ENCODE peak calls at places on chromosomes 11 and 22, in six cellular contexts. One of them, this sample, is unnamed.

GRCh38 chr11:32140121-32140520 is 49.2 kb downstream of the RCN1 start:
- DNase-seq in A172: no peak
- DNase-seq in heart right ventricle: no peak
- DNase-seq in non-pigmented ciliary epithelial cell: no peak
- DNase-seq in skeletal muscle cell: no peak
- DNase-seq in anterior cingulate cortex: no peak
- DNase-seq in this sample: no peak

GRCh38 chr11:111561801-111562325 is 21.3 kb downstream of the LAYN start:
- DNase-seq in A172: peak
- DNase-seq in heart right ventricle: no peak
- DNase-seq in non-pigmented ciliary epithelial cell: peak
- DNase-seq in skeletal muscle cell: peak
- DNase-seq in anterior cingulate cortex: no peak
- DNase-seq in this sample: peak

GRCh38 chr22:33823552-33823951 is 96.7 kb downstream of the LARGE1 start:
- DNase-seq in A172: peak
- DNase-seq in heart right ventricle: peak
- DNase-seq in non-pigmented ciliary epithelial cell: no peak
- DNase-seq in skeletal muscle cell: no peak
- DNase-seq in anterior cingulate cortex: no peak
- DNase-seq in this sample: no peak

GRCh38 chr11:64323373-64323772 is 5.5 kb downstream of the PRDX5 start:
- DNase-seq in A172: no peak
- DNase-seq in heart right ventricle: no peak
- DNase-seq in non-pigmented ciliary epithelial cell: no peak
- DNase-seq in skeletal muscle cell: no peak
- DNase-seq in anterior cingulate cortex: no peak
- DNase-seq in this sample: no peak

GRCh38 chr22:37701121-37701786 is 4.4 kb downstream of the TRIOBP start:
- DNase-seq in A172: no peak
- DNase-seq in heart right ventricle: no peak
- DNase-seq in non-pigmented ciliary epithelial cell: no peak
- DNase-seq in skeletal muscle cell: no peak
- DNase-seq in anterior cingulate cortex: no peak
- DNase-seq in this sample: no peak

GRCh38 chr11:3947084-3947483 is 91.6 kb downstream of the STIM1 start:
- DNase-seq in A172: peak
- DNase-seq in heart right ventricle: peak
- DNase-seq in non-pigmented ciliary epithelial cell: no peak
- DNase-seq in skeletal muscle cell: no peak
- DNase-seq in anterior cingulate cortex: no peak
- DNase-seq in this sample: peak

GRCh38 chr11:68014157-68014965 is 4.2 kb downstream of the ALDH3B1 start:
- DNase-seq in A172: peak
- DNase-seq in heart right ventricle: no peak
- DNase-seq in non-pigmented ciliary epithelial cell: no peak
- DNase-seq in skeletal muscle cell: peak
- DNase-seq in anterior cingulate cortex: no peak
- DNase-seq in this sample: peak

GRCh38 chr11:124441081-124441480 is 4.4 kb downstream of the OR8B8 start:
- DNase-seq in A172: no peak
- DNase-seq in heart right ventricle: no peak
- DNase-seq in non-pigmented ciliary epithelial cell: no peak
- DNase-seq in skeletal muscle cell: no peak
- DNase-seq in anterior cingulate cortex: no peak
- DNase-seq in this sample: no peak

GRCh38 chr22:42280140-42280539 is 9.7 kb upstream of the TCF20 start:
- DNase-seq in A172: no peak
- DNase-seq in heart right ventricle: no peak
- DNase-seq in non-pigmented ciliary epithelial cell: no peak
- DNase-seq in skeletal muscle cell: no peak
- DNase-seq in anterior cingulate cortex: no peak
- DNase-seq in this sample: no peak

GRCh38 chr11:126725043-126725442 is 275.5 kb downstream of the KIRREL3 start:
- DNase-seq in A172: no peak
- DNase-seq in heart right ventricle: no peak
- DNase-seq in non-pigmented ciliary epithelial cell: no peak
- DNase-seq in skeletal muscle cell: no peak
- DNase-seq in anterior cingulate cortex: no peak
- DNase-seq in this sample: no peak

GRCh38 chr22:49966716-49967332 is 6.3 kb downstream of the PIM3 start:
- DNase-seq in A172: no peak
- DNase-seq in heart right ventricle: peak
- DNase-seq in non-pigmented ciliary epithelial cell: no peak
- DNase-seq in skeletal muscle cell: no peak
- DNase-seq in anterior cingulate cortex: no peak
- DNase-seq in this sample: peak

GRCh38 chr11:112157274-112157766 is 6.6 kb downstream of the IL18 start:
- DNase-seq in A172: peak
- DNase-seq in heart right ventricle: no peak
- DNase-seq in non-pigmented ciliary epithelial cell: peak
- DNase-seq in skeletal muscle cell: peak
- DNase-seq in anterior cingulate cortex: no peak
- DNase-seq in this sample: peak

GRCh38 chr11:2271077-2271326 is 614 bp upstream of the ASCL2 start:
- DNase-seq in A172: no peak
- DNase-seq in heart right ventricle: peak
- DNase-seq in non-pigmented ciliary epithelial cell: no peak
- DNase-seq in skeletal muscle cell: no peak
- DNase-seq in anterior cingulate cortex: no peak
- DNase-seq in this sample: no peak

GRCh38 chr22:32951081-32951806 is 106.9 kb downstream of the SYN3 start:
- DNase-seq in A172: no peak
- DNase-seq in heart right ventricle: no peak
- DNase-seq in non-pigmented ciliary epithelial cell: no peak
- DNase-seq in skeletal muscle cell: no peak
- DNase-seq in anterior cingulate cortex: no peak
- DNase-seq in this sample: no peak

GRCh38 chr11:79437274-79437980 is 3.4 kb downstream of the TENM4 start:
- DNase-seq in A172: peak
- DNase-seq in heart right ventricle: peak
- DNase-seq in non-pigmented ciliary epithelial cell: no peak
- DNase-seq in skeletal muscle cell: no peak
- DNase-seq in anterior cingulate cortex: no peak
- DNase-seq in this sample: no peak

GRCh38 chr11:36441610-36442208 is 68.4 kb downstream of the TRAF6 start:
- DNase-seq in A172: no peak
- DNase-seq in heart right ventricle: no peak
- DNase-seq in non-pigmented ciliary epithelial cell: no peak
- DNase-seq in skeletal muscle cell: no peak
- DNase-seq in anterior cingulate cortex: no peak
- DNase-seq in this sample: no peak

GRCh38 chr11:113773092-113773415 is 438 bp downstream of the ZW10 start:
- DNase-seq in A172: peak
- DNase-seq in heart right ventricle: no peak
- DNase-seq in non-pigmented ciliary epithelial cell: no peak
- DNase-seq in skeletal muscle cell: no peak
- DNase-seq in anterior cingulate cortex: no peak
- DNase-seq in this sample: peak

GRCh38 chr11:122141757-122142156 is 25.7 kb upstream of the BLID start:
- DNase-seq in A172: no peak
- DNase-seq in heart right ventricle: no peak
- DNase-seq in non-pigmented ciliary epithelial cell: no peak
- DNase-seq in skeletal muscle cell: no peak
- DNase-seq in anterior cingulate cortex: no peak
- DNase-seq in this sample: no peak

GRCh38 chr11:35364101-35364780 is 55.1 kb downstream of the SLC1A2 start:
- DNase-seq in A172: peak
- DNase-seq in heart right ventricle: peak
- DNase-seq in non-pigmented ciliary epithelial cell: peak
- DNase-seq in skeletal muscle cell: peak
- DNase-seq in anterior cingulate cortex: no peak
- DNase-seq in this sample: no peak

GRCh38 chr11:111320728-111321568 is 22.6 kb downstream of the POU2AF3 start:
- DNase-seq in A172: no peak
- DNase-seq in heart right ventricle: no peak
- DNase-seq in non-pigmented ciliary epithelial cell: no peak
- DNase-seq in skeletal muscle cell: no peak
- DNase-seq in anterior cingulate cortex: no peak
- DNase-seq in this sample: no peak

GRCh38 chr11:1988667-1989317 is 8.8 kb downstream of the H19 start:
- DNase-seq in A172: no peak
- DNase-seq in heart right ventricle: no peak
- DNase-seq in non-pigmented ciliary epithelial cell: no peak
- DNase-seq in skeletal muscle cell: no peak
- DNase-seq in anterior cingulate cortex: no peak
- DNase-seq in this sample: no peak

GRCh38 chr11:122663764-122664163 is 8.2 kb downstream of the UBASH3B start:
- DNase-seq in A172: peak
- DNase-seq in heart right ventricle: no peak
- DNase-seq in non-pigmented ciliary epithelial cell: no peak
- DNase-seq in skeletal muscle cell: no peak
- DNase-seq in anterior cingulate cortex: no peak
- DNase-seq in this sample: no peak

GRCh38 chr11:36153581-36153980 is 135.6 kb downstream of the COMMD9 start:
- DNase-seq in A172: no peak
- DNase-seq in heart right ventricle: no peak
- DNase-seq in non-pigmented ciliary epithelial cell: no peak
- DNase-seq in skeletal muscle cell: no peak
- DNase-seq in anterior cingulate cortex: no peak
- DNase-seq in this sample: no peak